ENCODE peak calls at places on chromosomes 3 and 15, in nine cellular contexts. G, Z, M, C, I, P, J, W and V are unnamed samples.

GRCh38 chr3:42116466-42116865 is 25.3 kb downstream of the TRAK1 start:
- DNase-seq in M (no peak), I (no peak), J (no peak), Z (no peak), G (no peak), C (no peak), P (no peak), W (no peak), V (no peak)

GRCh38 chr3:194574639-194575483 is 58.4 kb downstream of the TMEM44 start:
- DNase-seq in M (no peak), P (no peak), I (no peak), Z (no peak), W (no peak), G (no peak), J (peak), C (no peak), V (no peak)

GRCh38 chr3:189530822-189531221 is 100.4 kb upstream of the TP63 start:
- DNase-seq in W (no peak), C (no peak), G (no peak), J (no peak), P (no peak), I (no peak), M (no peak), Z (no peak), V (no peak)

GRCh38 chr3:42247576-42248027 is 18.4 kb downstream of the CCK start:
- DNase-seq in C (no peak), G (peak), M (no peak), W (no peak), P (no peak), Z (peak), I (peak), J (peak), V (no peak)

GRCh38 chr3:108489776-108490175 is 20.6 kb downstream of the MYH15 start:
- DNase-seq in M (no peak), G (peak), J (peak), W (no peak), I (no peak), P (no peak), C (no peak), Z (no peak), V (no peak)

GRCh38 chr3:177615015-177615414 is 417.7 kb upstream of the TBL1XR1 start:
- DNase-seq in J (peak), P (no peak), Z (peak), G (peak), M (peak), C (no peak), I (peak), W (no peak), V (peak)

GRCh38 chr15:77487479-77487861 is 66.8 kb downstream of the HMG20A start:
- DNase-seq in I (no peak), W (no peak), M (no peak), C (no peak), P (no peak), G (no peak), J (no peak), Z (no peak), V (no peak)

GRCh38 chr3:11820540-11821041 is 26.1 kb downstream of the TAMM41 start:
- DNase-seq in W (no peak), C (peak), P (no peak), I (no peak), G (no peak), M (no peak), Z (peak), J (no peak), V (no peak)

GRCh38 chr3:189304465-189305341 is 132.9 kb downstream of the TPRG1 start:
- DNase-seq in I (peak), Z (peak), C (no peak), M (no peak), G (no peak), P (peak), J (no peak), W (peak), V (no peak)

GRCh38 chr15:40266828-40267304 is 16.0 kb downstream of the ANKRD63 start:
- DNase-seq in P (no peak), C (no peak), M (peak), I (peak), G (peak), J (peak), W (peak), Z (peak), V (no peak)

GRCh38 chr15:66852064-66852905 is 150.2 kb downstream of the SMAD6 start:
- DNase-seq in W (no peak), J (no peak), M (peak), G (no peak), Z (peak), I (no peak), C (no peak), P (no peak), V (peak)

GRCh38 chr3:32105291-32106131 is 909 bp upstream of the GPD1L start:
- DNase-seq in Z (peak), P (no peak), I (no peak), C (no peak), M (no peak), G (no peak), J (no peak), W (no peak), V (no peak)

GRCh38 chr3:129794319-129795201 is 99.0 kb downstream of the TMCC1 start:
- DNase-seq in J (peak), P (peak), G (peak), Z (peak), C (peak), M (peak), W (peak), I (peak), V (no peak)

GRCh38 chr3:127767126-127767525 is 55.2 kb downstream of the MGLL start:
- DNase-seq in Z (no peak), M (no peak), C (no peak), W (no peak), P (no peak), G (peak), I (no peak), J (no peak), V (no peak)

GRCh38 chr3:57826952-57827723 is 71.0 kb downstream of the SLMAP start:
- DNase-seq in C (no peak), W (no peak), J (no peak), I (no peak), M (no peak), G (peak), P (no peak), Z (no peak), V (no peak)

DNA sequence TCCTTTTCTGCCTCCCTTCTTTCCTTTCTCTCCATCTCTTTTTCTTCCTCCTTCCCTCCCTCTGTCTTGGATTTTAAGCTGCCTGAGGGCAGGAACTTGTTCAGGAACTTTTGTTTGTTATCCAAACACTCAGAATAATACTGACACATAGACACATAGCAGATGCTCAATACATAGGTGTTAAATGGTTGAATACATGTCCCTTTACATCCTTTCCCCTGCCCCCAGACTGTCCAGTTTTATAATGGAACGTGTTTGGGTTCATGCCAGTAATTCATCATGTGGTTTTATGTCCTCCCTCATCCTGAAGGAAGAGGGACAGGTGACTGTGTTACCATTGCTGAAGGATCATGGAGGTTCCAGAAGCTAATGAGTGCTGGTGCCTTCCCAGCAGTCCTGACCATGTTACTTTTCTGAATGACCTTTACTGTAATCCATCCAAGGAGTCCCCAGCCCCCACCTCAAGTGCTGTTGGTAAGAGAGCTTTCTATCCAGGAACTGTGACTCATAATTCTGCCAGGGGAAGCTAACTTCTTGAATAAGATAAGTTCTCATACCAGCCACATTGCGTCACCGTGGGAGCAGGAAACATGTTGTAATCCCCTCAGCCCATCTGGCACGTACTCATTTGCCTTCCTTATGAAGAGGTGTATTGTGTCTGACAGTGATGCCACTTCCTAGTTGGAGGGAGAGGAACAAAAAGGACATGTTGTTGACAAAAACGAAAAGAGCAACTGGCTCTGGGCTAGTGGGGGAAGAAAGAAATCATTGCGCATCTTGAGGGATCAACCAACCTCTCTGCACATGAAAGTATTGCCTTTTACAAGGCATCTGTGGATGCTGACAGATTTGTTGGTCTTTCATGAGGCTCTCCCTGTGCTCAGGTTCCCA is 52.4 kb downstream of the IL1RAP start:
- DNase-seq in G (peak), I (peak), Z (peak), C (no peak), J (no peak), M (peak), W (peak), P (peak), V (peak)
- TF ChIP-seq POLR2AphosphoS5 in G (no peak), I (no peak), Z (peak), C (no peak), J (no peak), M (no peak), W (no peak), P (no peak), V (peak)

DNA sequence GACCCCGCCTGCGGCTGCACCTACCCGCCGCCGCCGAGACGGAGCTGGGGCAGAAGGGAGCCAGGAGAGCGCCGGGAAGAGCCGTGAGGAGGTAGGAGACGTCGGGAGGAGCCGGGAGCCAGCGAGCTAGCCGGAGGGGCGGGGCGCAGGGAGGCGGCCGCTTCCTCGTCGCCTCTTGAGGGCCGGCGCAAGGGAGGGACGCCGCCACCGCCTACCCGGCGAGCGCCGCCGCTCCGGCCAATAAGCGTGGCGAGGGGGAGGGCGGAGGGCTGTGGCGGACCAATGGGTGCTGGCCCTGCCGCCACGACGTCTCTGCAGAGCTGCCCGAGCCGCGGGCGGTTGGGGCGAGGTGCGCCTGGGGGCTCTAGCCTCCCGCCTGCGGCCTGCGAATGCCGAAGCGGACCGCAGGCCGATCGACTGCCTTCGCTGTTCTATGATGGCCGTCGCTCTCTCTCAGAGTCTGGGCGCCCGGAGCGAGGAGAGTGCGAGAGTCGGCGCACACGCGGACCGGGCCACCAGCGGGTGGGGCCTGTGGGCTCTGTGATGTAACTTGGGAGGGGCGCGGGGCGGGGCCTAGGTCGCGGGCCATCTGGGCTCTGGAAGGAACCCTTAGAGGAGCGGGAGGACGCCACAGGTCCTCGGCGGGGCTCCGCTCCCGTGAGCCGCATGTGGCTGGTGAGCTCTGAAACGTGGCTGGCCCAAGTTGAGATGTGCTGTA is 72.7 kb upstream of the MAP4 start:
- DNase-seq in G (peak), I (peak), Z (peak), P (peak), C (peak), W (peak), M (peak), J (peak), V (peak)
- TF ChIP-seq POLR2AphosphoS5 in G (peak), I (peak), Z (peak), P (no peak), C (peak), W (peak), M (peak), J (peak), V (peak)

GRCh38 chr3:65901236-65901635 is 137.5 kb downstream of the MAGI1 start:
- DNase-seq in M (no peak), C (no peak), P (no peak), I (peak), Z (no peak), G (no peak), W (no peak), J (no peak), V (no peak)
- TF ChIP-seq POLR2AphosphoS5 in M (no peak), C (no peak), P (no peak), I (no peak), Z (no peak), G (no peak), W (no peak), J (no peak), V (no peak)

DNA sequence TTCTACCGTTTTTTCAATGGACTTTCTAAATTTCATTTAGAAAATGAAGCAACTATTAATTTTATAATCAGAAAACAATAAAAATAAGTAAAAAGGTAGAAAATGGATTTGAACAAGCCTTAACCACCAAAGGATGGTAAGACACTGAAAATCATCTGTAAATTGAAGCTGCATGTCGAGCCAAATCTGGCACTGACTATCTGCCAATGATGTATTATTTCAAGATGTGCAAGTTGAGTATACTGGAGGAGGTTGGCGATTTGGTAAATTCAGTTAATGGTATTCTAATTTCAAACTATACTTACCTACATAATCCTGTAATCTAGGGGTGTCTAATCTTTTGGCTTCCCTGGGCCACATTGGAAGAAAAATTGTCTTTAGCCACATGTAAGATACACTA is 93.5 kb downstream of the FMN1 start:
- DNase-seq in M (no peak), J (no peak), G (no peak), C (no peak), I (no peak), Z (no peak), W (no peak), P (no peak), V (no peak)
- TF ChIP-seq POLR2AphosphoS5 in M (no peak), J (no peak), G (no peak), C (no peak), I (no peak), Z (no peak), W (no peak), P (no peak), V (no peak)

GRCh38 chr3:56683122-56683817 is at the start of gene TASOR:
- DNase-seq in G (peak), I (peak), M (peak), C (peak), W (no peak), J (peak), P (peak), Z (peak), V (peak)

GRCh38 chr3:56680054-56680453 is 3.0 kb downstream of the TASOR start:
- DNase-seq in Z (no peak), G (no peak), W (no peak), C (no peak), J (no peak), P (no peak), M (no peak), I (no peak), V (no peak)

GRCh38 chr3:56681963-56682457 is 1.1 kb downstream of the TASOR start:
- DNase-seq in P (no peak), J (no peak), C (no peak), W (no peak), Z (no peak), M (no peak), I (no peak), G (no peak), V (no peak)

GRCh38 chr3:56682458-56683121 is 475 bp downstream of the TASOR start:
- DNase-seq in G (peak), Z (peak), I (peak), M (peak), J (no peak), P (peak), W (no peak), C (peak), V (peak)

GRCh38 chr3:56684029-56684428 is 964 bp upstream of the TASOR start:
- DNase-seq in P (no peak), J (no peak), C (no peak), I (no peak), W (no peak), G (no peak), M (no peak), Z (no peak), V (no peak)
- TF ChIP-seq POLR2AphosphoS5 in P (no peak), J (no peak), C (no peak), I (no peak), W (no peak), G (no peak), M (no peak), Z (no peak), V (no peak)

GRCh38 chr3:44529927-44530326 is 25.1 kb upstream of the ZKSCAN7 start:
- DNase-seq in I (no peak), Z (no peak), J (no peak), P (no peak), C (no peak), G (no peak), W (no peak), M (no peak), V (no peak)
- TF ChIP-seq POLR2AphosphoS5 in I (no peak), Z (no peak), J (no peak), P (no peak), C (no peak), G (no peak), W (no peak), M (no peak), V (no peak)